ENCODE peak calls at places on chromosomes 7 and 10, in ten cellular contexts. E is nucleus accumbens, U is EH, P is Calu3, T is BJ, C is lung microvascular endothelial cell, G is AML-193, Q is aorta, J is stromal cell of bone marrow, K is EL. S is an unnamed sample.

GRCh38 chr7:38512704-38513103 is 118.5 kb downstream of the AMPH start:
- DNase-seq in E (no peak), U (peak), P (no peak), T (no peak), C (no peak), G (no peak), Q (no peak), J (no peak), K (no peak), S (no peak)

GRCh38 chr7:79317728-79318127 is 135.7 kb downstream of the MAGI2 start:
- DNase-seq in E (no peak), U (peak), P (no peak), T (peak), C (no peak), G (no peak), Q (no peak), J (peak), K (peak), S (no peak)

GRCh38 chr7:133023370-133024075 is 58.4 kb downstream of the CHCHD3 start:
- DNase-seq in E (no peak), U (peak), P (no peak), T (no peak), C (peak), G (no peak), Q (no peak), J (no peak), K (no peak), S (no peak)

GRCh38 chr10:124346831-124347230 is 71.9 kb downstream of the OAT start:
- DNase-seq in E (no peak), U (no peak), P (no peak), T (no peak), C (no peak), G (no peak), Q (no peak), J (no peak), K (no peak), S (no peak)

GRCh38 chr10:71705582-71705981 is 14.0 kb downstream of the C10orf105 start:
- DNase-seq in E (no peak), U (no peak), P (no peak), T (no peak), C (no peak), G (no peak), Q (no peak), J (no peak), K (no peak), S (no peak)

GRCh38 chr10:33260403-33261239 is 73.8 kb downstream of the NRP1 start:
- DNase-seq in E (no peak), U (peak), P (no peak), T (no peak), C (peak), G (no peak), Q (no peak), J (no peak), K (no peak), S (no peak)

GRCh38 chr7:952548-953441 is 1.7 kb downstream of the ADAP1 start:
- DNase-seq in E (no peak), U (no peak), P (no peak), T (no peak), C (no peak), G (no peak), Q (no peak), J (no peak), K (no peak), S (no peak)

GRCh38 chr10:29946953-29947700 is 112.3 kb downstream of the JCAD start:
- DNase-seq in E (no peak), U (peak), P (peak), T (peak), C (peak), G (no peak), Q (peak), J (peak), K (peak), S (no peak)

GRCh38 chr7:135645296-135645904 is 16.9 kb upstream of the STMP1 start:
- DNase-seq in E (no peak), U (peak), P (peak), T (no peak), C (peak), G (peak), Q (no peak), J (peak), K (peak), S (peak)

GRCh38 chr7:22729180-22729579 is 2.2 kb downstream of the IL6 start:
- DNase-seq in E (no peak), U (no peak), P (no peak), T (no peak), C (no peak), G (no peak), Q (no peak), J (no peak), K (peak), S (no peak)

GRCh38 chr10:112977294-112977951 is 27.4 kb downstream of the TCF7L2 start:
- DNase-seq in E (no peak), U (no peak), P (no peak), T (no peak), C (no peak), G (no peak), Q (no peak), J (no peak), K (no peak), S (no peak)

GRCh38 chr10:23331567-23332290 is 12.9 kb downstream of the C10orf67 start:
- DNase-seq in E (no peak), U (peak), P (no peak), T (no peak), C (peak), G (peak), Q (no peak), J (peak), K (peak), S (peak)

GRCh38 chr10:100996678-100997363 is 2.8 kb upstream of the LZTS2 start:
- DNase-seq in E (no peak), U (peak), P (peak), T (no peak), C (no peak), G (no peak), Q (no peak), J (no peak), K (peak), S (no peak)

GRCh38 chr7:64630496-64630895 is 35.4 kb upstream of the ZNF107 start:
- DNase-seq in E (no peak), U (peak), P (no peak), T (no peak), C (peak), G (peak), Q (no peak), J (no peak), K (peak), S (peak)

GRCh38 chr10:104273899-104274575 is 5.1 kb downstream of the GSTO2 start:
- DNase-seq in E (no peak), U (peak), P (no peak), T (no peak), C (no peak), G (no peak), Q (no peak), J (no peak), K (no peak), S (no peak)

GRCh38 chr7:68288099-68288498 is 1291.5 kb downstream of the TYW1 start:
- DNase-seq in E (no peak), U (no peak), P (no peak), T (no peak), C (no peak), G (no peak), Q (no peak), J (no peak), K (no peak), S (no peak)

GRCh38 chr10:72308320-72308987 is 34.7 kb downstream of the DDIT4 start:
- DNase-seq in E (no peak), U (peak), P (peak), T (no peak), C (peak), G (peak), Q (no peak), J (peak), K (peak), S (peak)

GRCh38 chr10:110733256-110733952 is 89.3 kb downstream of the RBM20 start:
- DNase-seq in E (no peak), U (no peak), P (no peak), T (no peak), C (peak), G (no peak), Q (no peak), J (peak), K (no peak), S (no peak)

GRCh38 chr10:49486009-49486408 is 52.9 kb downstream of the ERCC6 start:
- DNase-seq in E (no peak), U (no peak), P (no peak), T (no peak), C (no peak), G (no peak), Q (no peak), J (no peak), K (no peak), S (no peak)

GRCh38 chr7:70698219-70698832 is 433.6 kb upstream of the GALNT17 start:
- DNase-seq in E (no peak), U (peak), P (no peak), T (no peak), C (peak), G (no peak), Q (no peak), J (peak), K (peak), S (peak)

GRCh38 chr7:106523482-106523881 is 137.5 kb downstream of the CCDC71L start:
- DNase-seq in E (no peak), U (no peak), P (no peak), T (no peak), C (peak), G (no peak), Q (no peak), J (no peak), K (no peak), S (no peak)

GRCh38 chr7:24291271-24291670 is 7.3 kb downstream of the NPY start:
- DNase-seq in E (no peak), U (no peak), P (no peak), T (no peak), C (no peak), G (no peak), Q (no peak), J (no peak), K (no peak), S (no peak)

GRCh38 chr7:41940760-41941343 is 238.0 kb upstream of the INHBA start:
- DNase-seq in E (peak), U (peak), P (peak), T (no peak), C (peak), G (peak), Q (peak), J (peak), K (peak), S (peak)

S was measured in MV-4-11.